ENCODE peak calls at places on chromosomes 16 and 17, in five cellular contexts. P, E, R, T and G are unnamed samples.

GRCh38 chr17:40916366-40916765 is 21.1 kb downstream of the KRT23 start:
- DNase-seq in P (no peak), E (no peak), R (no peak), T (no peak), G (no peak)

GRCh38 chr17:37133131-37133530 is 184.4 kb downstream of the AATF start:
- DNase-seq in P (no peak), E (no peak), R (no peak), T (no peak), G (no peak)

GRCh38 chr17:7262192-7263070 is at the start of gene CLDN7:
- DNase-seq in P (no peak), E (peak; percentile 22), R (peak; percentile 80), T (no peak), G (peak; percentile 68)

GRCh38 chr16:31440511-31441184 is 1.9 kb downstream of the ZNF843 start:
- DNase-seq in P (no peak), E (no peak), R (no peak), T (no peak), G (peak; percentile 39)

GRCh38 chr16:52577130-52577706 is 30.3 kb upstream of the TOX3 start:
- DNase-seq in P (no peak), E (no peak), R (no peak), T (no peak), G (no peak)

GRCh38 chr17:57924677-57925076 is 30.5 kb downstream of the CUEDC1 start:
- DNase-seq in P (no peak), E (no peak), R (peak; percentile 60), T (peak; percentile 81), G (no peak)

GRCh38 chr16:17382514-17382913 is 88.2 kb downstream of the XYLT1 start:
- DNase-seq in P (no peak), E (no peak), R (no peak), T (no peak), G (no peak)

GRCh38 chr16:17412221-17412620 is 58.5 kb downstream of the XYLT1 start:
- DNase-seq in P (no peak), E (no peak), R (no peak), T (no peak), G (no peak)

GRCh38 chr17:64658931-64659330 is 3.2 kb downstream of the SMURF2 start:
- DNase-seq in P (no peak), E (no peak), R (no peak), T (no peak), G (no peak)

GRCh38 chr17:71987634-71988033 is 133.2 kb upstream of the SOX9 start:
- DNase-seq in P (no peak), E (no peak), R (no peak), T (no peak), G (no peak)

GRCh38 chr16:27273670-27274522 is 5.3 kb upstream of the NSMCE1 start:
- DNase-seq in P (no peak), E (no peak), R (no peak), T (no peak), G (no peak)

GRCh38 chr17:41553987-41554680 is 17.7 kb downstream of the KRT9 start:
- DNase-seq in P (no peak), E (no peak), R (no peak), T (no peak), G (no peak)

GRCh38 chr16:53159781-53160436 is 105.1 kb downstream of the CHD9 start:
- DNase-seq in P (no peak), E (peak; percentile 17), R (no peak), T (no peak), G (no peak)

GRCh38 chr17:4676777-4677176 is 27.2 kb downstream of the PELP1 start:
- DNase-seq in P (no peak), E (no peak), R (no peak), T (no peak), G (no peak)

GRCh38 chr16:51577621-51578303 is 426.7 kb upstream of the SALL1 start:
- DNase-seq in P (no peak), E (peak; percentile 44), R (peak; percentile 50), T (no peak), G (no peak)

GRCh38 chr16:49859139-49859947 is 3.4 kb upstream of the ZNF423 start:
- DNase-seq in P (no peak), E (peak; percentile 66), R (no peak), T (peak; percentile 85), G (no peak)

GRCh38 chr16:25690563-25691143 is 1.1 kb upstream of the HS3ST4 start:
- DNase-seq in P (no peak), E (no peak), R (no peak), T (no peak), G (no peak)

GRCh38 chr16:14223632-14224031 is 152.5 kb downstream of the MRTFB start:
- DNase-seq in P (no peak), E (no peak), R (no peak), T (no peak), G (no peak)

GRCh38 chr16:88822281-88823040 is 10.7 kb upstream of the APRT start:
- DNase-seq in P (no peak), E (no peak), R (no peak), T (no peak), G (no peak)

GRCh38 chr17:71085238-71086033 is 916.1 kb downstream of the KCNJ2 start:
- DNase-seq in P (no peak), E (peak; percentile 65), R (no peak), T (no peak), G (no peak)

GRCh38 chr17:39699818-39700147 is at the start of gene ERBB2:
- DNase-seq in P (no peak), E (peak; percentile 66), R (no peak), T (peak; percentile 76), G (no peak)

GRCh38 chr17:4899341-4900230 is at the start of gene C17orf107:
- DNase-seq in P (peak; percentile 95), E (peak; percentile 65), R (peak; percentile 33), T (peak; percentile 82), G (peak; percentile 98)

GRCh38 chr17:4375039-4375748 is 8.7 kb upstream of the UBE2G1 start:
- DNase-seq in P (peak; percentile 53), E (no peak), R (no peak), T (no peak), G (peak; percentile 78)